ENCODE peak calls at places on chromosomes 2 and 18, in five cellular contexts. B is uterus; H is right lobe of liver; U is SJSA1; L is effector memory CD4-positive, alpha-beta T cell. X is an unnamed sample. For H3K4me1, the result is how much of the 10 kb centered on the place peaks cover.

GRCh38 chr2:176562359-176563043 is 293.3 kb downstream of the MTX2 start:
- DNase-seq in B (no peak), H (no peak), U (peak), L (no peak), X (no peak)

GRCh38 chr2:43313642-43314017 is 87.2 kb upstream of the ZFP36L2 start:
- DNase-seq in B (peak), H (no peak), U (no peak), L (no peak), X (no peak)

GRCh38 chr2:190849774-190850173 is 30.8 kb upstream of the GLS start:
- DNase-seq in B (no peak), H (no peak), U (no peak), L (no peak), X (no peak)

GRCh38 chr2:109083771-109084170 is 45.2 kb upstream of the SH3RF3 start:
- DNase-seq in B (no peak), H (no peak), U (no peak), L (no peak), X (no peak)

GRCh38 chr2:24049485-24050021 is at the start of gene FKBP1B:
- DNase-seq in B (peak), H (peak), U (peak), L (peak), X (no peak)

GRCh38 chr2:178845565-178846457 is 38.6 kb upstream of the TTN start:
- DNase-seq in B (no peak), H (no peak), U (no peak), L (no peak), X (no peak)

GRCh38 chr2:137706786-137707613 is 257.3 kb upstream of the HNMT start:
- DNase-seq in B (no peak), H (peak), U (no peak), L (no peak), X (no peak)

GRCh38 chr2:232502513-232502900 is 14.9 kb upstream of the ECEL1 start:
- DNase-seq in B (no peak), H (no peak), U (no peak), L (peak), X (no peak)

GRCh38 chr2:25257032-25257455 is 84.7 kb downstream of the DNMT3A start:
- DNase-seq in B (no peak), H (no peak), U (no peak), L (no peak), X (no peak)

GRCh38 chr18:35042389-35043066 is 1.3 kb downstream of the MAPRE2 start:
- DNase-seq in B (no peak), H (no peak), U (no peak), L (no peak), X (no peak)
- H3K4me1 ChIP-seq in B (under half), H (under half), U (under half), L (under half), X (under half)

GRCh38 chr2:69169990-69170389 is 157.0 kb downstream of the ANTXR1 start:
- DNase-seq in B (no peak), H (no peak), U (no peak), L (no peak), X (no peak)
- H3K4me1 ChIP-seq in B (under half), H (under half), U (under half), L (under half), X (under half)

DNA sequence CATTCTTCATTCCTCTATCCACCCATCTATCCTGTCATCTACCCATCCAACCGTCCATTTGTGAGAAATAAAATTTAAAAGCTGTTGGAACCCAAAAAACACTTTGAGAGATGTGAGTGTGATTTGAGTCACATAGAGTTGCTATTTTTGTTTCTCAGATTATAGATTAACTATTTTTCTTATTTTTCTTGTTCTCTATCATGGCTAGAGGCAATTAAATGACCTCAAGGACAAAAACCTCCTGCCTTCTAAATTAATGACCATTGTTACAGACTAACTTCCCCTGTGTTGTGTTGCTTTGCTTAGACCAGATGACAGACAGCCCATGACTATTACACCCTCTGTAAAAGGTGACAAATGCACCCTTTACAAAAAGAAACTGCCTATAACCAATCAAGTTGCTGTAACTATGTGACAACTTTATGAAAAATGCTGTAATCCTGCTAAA is 207.9 kb upstream of the CXCR4 start:
- DNase-seq in B (no peak), H (no peak), U (no peak), L (no peak), X (no peak)
- H3K4me1 ChIP-seq in B (under half), H (under half), U (under half), L (under half), X (under half)

GRCh38 chr2:145832681-145833080 is 1312.8 kb upstream of the ZEB2 start:
- DNase-seq in B (no peak), H (no peak), U (no peak), L (no peak), X (no peak)

GRCh38 chr2:145824384-145824783 is 1304.5 kb upstream of the ZEB2 start:
- DNase-seq in B (no peak), H (no peak), U (no peak), L (no peak), X (no peak)

GRCh38 chr2:145835665-145836064 is 1315.7 kb upstream of the ZEB2 start:
- DNase-seq in B (no peak), H (no peak), U (no peak), L (no peak), X (no peak)

GRCh38 chr2:145827235-145827634 is 1307.3 kb upstream of the ZEB2 start:
- DNase-seq in B (no peak), H (no peak), U (no peak), L (no peak), X (no peak)

GRCh38 chr2:145829931-145830330 is 1310.0 kb upstream of the ZEB2 start:
- DNase-seq in B (no peak), H (no peak), U (no peak), L (no peak), X (no peak)
- H3K4me1 ChIP-seq in B (under half), H (under half), U (under half), L (under half), X (under half)

GRCh38 chr2:19544020-19544383 is 185.6 kb upstream of the OSR1 start:
- DNase-seq in B (no peak), H (no peak), U (no peak), L (no peak), X (no peak)
- H3K4me1 ChIP-seq in B (under half), H (under half), U (under half), L (under half), X (under half)

GRCh38 chr2:230754200-230754599 is 41.6 kb downstream of the CAB39 start:
- DNase-seq in B (no peak), H (no peak), U (no peak), L (no peak), X (no peak)
- H3K4me1 ChIP-seq in B (under half), H (under half), U (under half), L (under half), X (under half)

GRCh38 chr18:49486617-49486958 is 446 bp downstream of the C18orf32 start:
- DNase-seq in B (no peak), H (no peak), U (no peak), L (no peak), X (no peak)
- H3K4me1 ChIP-seq in B (under half), H (under half), U (under half), L (under half), X (under half)

DNA sequence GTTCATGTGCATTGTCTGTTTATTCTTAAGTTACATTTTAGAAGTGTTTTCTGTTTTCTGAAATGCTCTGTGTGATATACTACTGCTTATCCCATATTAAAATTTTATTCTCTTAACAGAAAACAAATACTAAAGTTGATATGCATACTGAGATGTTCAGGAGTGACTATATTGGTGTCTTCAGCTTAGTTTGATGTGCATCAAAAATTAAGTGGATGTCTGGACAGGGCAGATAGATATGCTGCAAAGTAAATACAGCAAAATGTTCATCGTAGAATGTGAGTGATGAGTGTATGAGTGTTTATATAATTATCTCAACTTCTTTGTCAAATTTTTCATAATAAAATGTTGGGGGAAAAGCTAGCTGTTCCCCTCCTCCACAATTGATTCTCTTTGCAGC is 13.2 kb downstream of the VAPA start:
- DNase-seq in B (no peak), H (no peak), U (no peak), L (no peak), X (no peak)
- H3K4me1 ChIP-seq in B (under half), H (under half), U (under half), L (under half), X (under half)